ENCODE peak calls at places on chromosome 2, in six cellular contexts. E is AG09309, M is Caki2, C is iPS DF 19.7, J is NCI-H524, Q is putamen. I is an unnamed sample.

GRCh38 chr2:6968319-6969100 is 51.3 kb downstream of the RNF144A start:
- DNase-seq in J (no peak), C (no peak), E (no peak), Q (peak; percentile 74), M (no peak), I (no peak)

GRCh38 chr2:190197143-190197720 is 122.4 kb downstream of the HIBCH start:
- DNase-seq in M (no peak), E (no peak), J (no peak), C (no peak), Q (no peak), I (no peak)

GRCh38 chr2:132521321-132521720 is 104.7 kb downstream of the GPR39 start:
- DNase-seq in C (no peak), J (no peak), E (no peak), M (no peak), Q (no peak), I (no peak)

GRCh38 chr2:234496442-234496834 is 443 bp downstream of the ARL4C start:
- DNase-seq in M (peak; percentile 49), C (no peak), J (no peak), E (no peak), Q (no peak), I (no peak)

GRCh38 chr2:50723549-50723948 is 308.4 kb downstream of the NRXN1 start:
- DNase-seq in E (no peak), M (no peak), J (no peak), Q (no peak), C (no peak), I (no peak)

GRCh38 chr2:102391530-102391929 is 31.4 kb upstream of the IL18RAP start:
- DNase-seq in Q (no peak), C (no peak), J (no peak), M (no peak), E (no peak), I (no peak)

GRCh38 chr2:121151311-121152109 is 133.5 kb downstream of the TFCP2L1 start:
- DNase-seq in E (no peak), Q (no peak), C (no peak), M (no peak), J (no peak), I (no peak)

GRCh38 chr2:97758131-97758705 is 44.8 kb downstream of the ZAP70 start:
- DNase-seq in E (no peak), M (no peak), J (no peak), Q (no peak), C (no peak), I (no peak)

GRCh38 chr2:603869-604268 is 73.3 kb downstream of the TMEM18 start:
- DNase-seq in M (no peak), J (no peak), Q (no peak), C (no peak), E (no peak), I (no peak)

GRCh38 chr2:184769686-184770085 is 171.4 kb downstream of the ZNF804A start:
- DNase-seq in M (no peak), C (no peak), Q (no peak), E (no peak), J (no peak), I (no peak)

GRCh38 chr2:125167820-125168219 is 1142.7 kb downstream of the CNTNAP5 start:
- DNase-seq in C (no peak), Q (no peak), M (peak; percentile 4), J (no peak), E (peak; percentile 65), I (no peak)

GRCh38 chr2:54899576-54900200 is 150.6 kb downstream of the RTN4 start:
- DNase-seq in M (peak; percentile 16), Q (peak; percentile 67), J (peak; percentile 79), E (peak; percentile 55), C (no peak), I (no peak)

GRCh38 chr2:149089068-149089467 is 50.6 kb downstream of the LYPD6B start:
- DNase-seq in M (no peak), E (no peak), C (no peak), Q (no peak), J (no peak), I (no peak)

GRCh38 chr2:146741260-146741659 is 1103.6 kb upstream of the ACVR2A start:
- DNase-seq in M (no peak), Q (no peak), E (no peak), C (no peak), J (no peak), I (no peak)

GRCh38 chr2:127853667-127854066 is 4.3 kb downstream of the POLR2D start:
- DNase-seq in C (no peak), M (no peak), E (no peak), Q (no peak), J (no peak), I (no peak)

GRCh38 chr2:117232305-117232704 is 582.2 kb upstream of the DDX18 start:
- DNase-seq in J (no peak), M (no peak), C (no peak), Q (no peak), E (no peak), I (no peak)

GRCh38 chr2:204445149-204445548 is 100.1 kb upstream of the PARD3B start:
- DNase-seq in Q (no peak), C (no peak), E (no peak), J (no peak), M (no peak), I (no peak)

GRCh38 chr2:55923091-55923977 is at the start of gene EFEMP1:
- DNase-seq in C (no peak), M (peak; percentile 24), E (no peak), Q (peak; percentile 39), J (peak; percentile 55), I (peak; percentile 48)

GRCh38 chr2:48719480-48720177 is 35.9 kb downstream of the LHCGR start:
- DNase-seq in M (no peak), Q (no peak), E (no peak), J (no peak), C (no peak), I (no peak)

GRCh38 chr2:235549735-235550377 is 56.0 kb downstream of the AGAP1 start:
- DNase-seq in E (no peak), Q (no peak), C (no peak), M (no peak), J (no peak), I (no peak)

GRCh38 chr2:232476791-232477190 is 10.8 kb downstream of the ECEL1 start:
- DNase-seq in C (no peak), Q (no peak), J (no peak), E (no peak), M (no peak), I (no peak)

GRCh38 chr2:10087360-10087759 is 7.1 kb upstream of the CYS1 start:
- DNase-seq in Q (no peak), E (no peak), J (no peak), C (no peak), M (no peak), I (no peak)

GRCh38 chr2:228615501-228615900 is 434.0 kb upstream of the SPHKAP start:
- DNase-seq in E (no peak), Q (no peak), C (no peak), J (no peak), M (no peak), I (no peak)

I was measured in neural crest cell.